ENCODE peak calls at places on chromosomes 13 and 19, in seven cellular contexts. S is GM12878, E is H1, X is HCT116, I is HepG2, U is K562, K is SK-N-SH. R is an unnamed sample.

GRCh38 chr13:85816413-85816812 is 17.2 kb upstream of the SLITRK6 start:
- DNase-seq in U (no peak), I (no peak), X (no peak), K (no peak), S (no peak), E (no peak), R (no peak)

GRCh38 chr13:20197361-20197834 is 4.7 kb upstream of the GJB2 start:
- DNase-seq in U (peak; percentile 10), S (no peak), E (no peak), K (peak; percentile 59), X (peak; percentile 64), I (peak; percentile 41), R (peak; percentile 37)

GRCh38 chr13:99123101-99124045 is 77.3 kb upstream of the UBAC2 start:
- DNase-seq in K (no peak), U (no peak), S (no peak), I (no peak), X (no peak), E (no peak), R (no peak)

GRCh38 chr13:76965759-76966421 is 17.6 kb downstream of the ACOD1 start:
- DNase-seq in I (no peak), K (peak; percentile 54), E (no peak), X (no peak), U (no peak), S (no peak), R (peak; percentile 16)

GRCh38 chr13:24865158-24865557 is 101.2 kb downstream of the RNF17 start:
- DNase-seq in E (no peak), S (no peak), X (no peak), I (no peak), U (no peak), K (no peak), R (no peak)

GRCh38 chr19:10086032-10086903 is at the start of gene SHFL:
- DNase-seq in K (peak; percentile 95), S (no peak), I (peak; percentile 40), E (no peak), X (no peak), U (peak; percentile 85), R (peak; percentile 50)

GRCh38 chr19:3065675-3066357 is 3.5 kb upstream of the TLE5 start:
- DNase-seq in U (no peak), X (no peak), S (peak; percentile 73), E (no peak), I (peak; percentile 80), K (peak; percentile 13), R (no peak)

GRCh38 chr13:99908129-99908805 is 63.3 kb downstream of the ZIC5 start:
- DNase-seq in I (no peak), U (no peak), E (no peak), K (no peak), S (no peak), X (no peak), R (no peak)

GRCh38 chr19:48975947-48976847 is 11.1 kb downstream of the FTL start:
- DNase-seq in I (no peak), E (no peak), U (peak; percentile 76), X (no peak), S (no peak), K (peak; percentile 72), R (no peak)

GRCh38 chr13:73341748-73342147 is 282.9 kb downstream of the KLF5 start:
- DNase-seq in I (no peak), E (no peak), S (no peak), K (no peak), U (no peak), X (no peak), R (no peak)
- TF ChIP-seq JUND in I (no peak), E (no peak), S (no peak), K (peak; percentile 43), U (no peak), X (no peak), R (no peak)

GRCh38 chr13:47621931-47622330 is 379.1 kb downstream of the SUCLA2 start:
- DNase-seq in U (no peak), S (no peak), K (no peak), X (no peak), I (no peak), E (no peak), R (no peak)
- TF ChIP-seq JUND in U (no peak), S (no peak), K (no peak), X (no peak), I (no peak), E (no peak), R (no peak)

DNA sequence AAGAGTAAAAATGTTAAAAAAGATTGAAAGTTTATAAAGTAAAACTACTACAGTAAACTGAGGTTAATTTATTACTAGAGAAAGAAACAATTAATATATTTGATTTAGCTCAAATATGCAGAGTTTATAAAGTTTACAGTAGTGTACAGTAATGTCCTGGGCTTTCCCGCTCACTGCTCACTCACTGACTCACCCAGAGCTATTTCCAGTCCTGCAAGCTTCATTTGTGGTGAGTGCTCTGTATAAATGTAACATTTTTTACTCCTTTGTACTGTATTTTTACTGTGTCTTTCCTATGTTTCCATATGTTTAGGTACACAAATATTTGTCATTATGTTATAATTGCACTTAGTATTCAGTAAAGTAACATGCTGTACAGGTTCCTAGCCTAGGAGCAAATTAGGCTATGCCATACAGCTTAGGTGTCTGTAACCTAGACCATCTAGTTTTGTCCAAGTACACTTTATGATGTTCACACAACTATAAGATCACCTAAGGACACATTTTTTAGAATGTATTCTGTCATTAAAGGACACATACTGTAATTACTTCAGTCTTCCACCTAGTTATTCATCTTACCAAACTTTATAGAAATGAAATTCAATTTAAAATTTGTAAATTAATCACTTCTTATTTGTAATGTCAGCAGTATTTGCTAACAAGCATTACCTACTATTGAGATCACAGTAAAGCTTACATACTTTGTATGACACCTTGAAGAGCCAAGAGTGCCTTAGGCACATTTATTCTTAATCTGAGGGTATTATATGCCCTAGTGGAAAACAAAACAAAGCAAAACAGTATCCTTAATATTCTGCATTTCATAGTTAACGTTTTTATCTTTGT is 683.4 kb downstream of the PCDH9 start:
- DNase-seq in K (no peak), X (no peak), I (no peak), U (no peak), E (no peak), S (no peak), R (no peak)
- TF ChIP-seq JUND in K (no peak), X (no peak), I (no peak), U (no peak), E (no peak), S (no peak), R (no peak)

GRCh38 chr19:51410950-51411748 is 6.3 kb downstream of the SIGLEC10 start:
- DNase-seq in I (no peak), K (no peak), X (no peak), U (no peak), S (no peak), E (no peak), R (no peak)

GRCh38 chr19:51402117-51402516 is 11.7 kb upstream of the C19orf84 start:
- DNase-seq in K (no peak), S (no peak), X (no peak), I (no peak), U (no peak), E (no peak), R (no peak)

DNA sequence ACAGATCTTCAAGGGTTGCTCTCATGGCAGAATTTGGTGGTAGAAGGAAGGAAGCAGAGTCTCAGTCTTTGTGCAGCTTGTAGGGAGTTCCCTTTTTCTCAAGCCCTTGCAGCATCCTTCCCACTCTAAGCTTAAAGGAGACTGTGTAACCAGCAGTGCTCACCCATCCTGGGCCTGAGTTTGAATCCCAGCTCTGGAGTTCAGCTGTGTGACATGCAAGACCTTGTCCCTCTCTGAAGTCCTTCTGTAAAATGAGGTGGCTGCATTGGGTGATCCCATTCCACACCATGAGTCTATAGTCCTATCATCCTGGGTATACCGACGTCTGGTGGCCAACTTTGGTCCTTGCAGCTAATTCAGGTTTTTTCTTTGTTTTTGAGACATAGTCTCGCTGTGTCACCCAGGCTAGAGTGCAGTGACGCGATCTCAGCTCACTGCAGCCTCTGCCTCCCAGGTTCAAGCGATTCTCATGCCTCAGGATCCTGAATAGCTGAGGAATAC is 9.8 kb downstream of the SIGLEC10 start:
- DNase-seq in X (peak; percentile 46), I (peak; percentile 74), K (no peak), U (peak; percentile 81), E (no peak), S (no peak), R (no peak)
- TF ChIP-seq JUND in X (no peak), I (no peak), K (no peak), U (peak; percentile 43), E (no peak), S (no peak), R (no peak)

GRCh38 chr19:50962245-50962644 is 7.1 kb downstream of the KLK6 start:
- DNase-seq in X (no peak), K (no peak), U (no peak), S (no peak), I (no peak), E (no peak), R (no peak)
- TF ChIP-seq JUND in X (no peak), K (no peak), U (no peak), S (no peak), I (no peak), E (no peak), R (no peak)

DNA sequence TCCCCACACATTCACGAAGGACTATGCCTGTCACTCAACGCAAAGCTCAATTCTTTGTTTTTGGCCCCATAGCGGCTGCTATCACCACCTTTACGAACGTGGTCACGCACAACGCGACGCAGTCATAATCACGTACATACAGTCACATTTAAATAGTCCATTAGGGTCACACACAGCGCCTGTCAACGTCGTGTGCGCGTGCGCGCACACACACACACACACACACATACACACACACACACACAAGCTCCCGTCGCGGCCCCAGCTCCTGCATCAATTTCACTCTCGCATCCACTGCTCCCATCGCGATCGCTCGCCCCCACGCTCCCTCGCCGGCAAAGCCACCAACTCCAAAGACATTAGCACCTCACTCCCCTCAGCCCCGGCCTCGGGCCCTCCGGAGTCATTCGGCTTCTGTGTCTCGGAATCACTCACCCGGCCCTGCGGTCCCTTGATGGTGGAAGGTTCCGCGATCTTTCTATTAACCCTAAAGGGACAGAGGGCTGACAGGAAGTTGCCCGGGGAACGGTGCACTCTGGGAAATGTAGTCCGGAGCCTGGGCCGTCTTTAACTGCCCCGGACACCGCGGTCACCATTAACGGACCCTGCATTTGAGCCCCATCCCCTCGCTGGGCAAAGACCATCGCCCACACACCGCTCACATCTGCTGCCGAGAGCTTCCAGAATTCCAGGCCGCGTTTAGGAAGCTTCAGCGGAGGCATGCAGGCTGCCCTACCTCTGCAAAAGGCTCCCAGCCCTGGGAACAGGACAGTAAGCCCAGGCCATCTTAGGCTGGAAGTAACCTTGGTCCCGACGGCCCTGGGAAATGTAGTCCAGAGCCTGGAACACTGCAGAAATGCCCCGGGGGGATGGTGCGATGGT is at the start of gene ZNF790:
- DNase-seq in K (peak; percentile 86), E (no peak), U (peak; percentile 63), I (peak; percentile 89), S (peak; percentile 53), X (no peak), R (peak; percentile 34)
- TF ChIP-seq JUND in K (no peak), E (no peak), U (no peak), I (no peak), S (peak; percentile 22), X (no peak), R (no peak)

R was measured in T47D.